ENCODE peak calls at places on chromosomes 12 and 14, in seven cellular contexts. P, R, X, T, N, G and B are unnamed samples.

GRCh38 chr12:70745066-70745465 is 107.8 kb upstream of the PTPRB start:
- DNase-seq in T (no peak), N (no peak), G (no peak), R (no peak), P (no peak), X (no peak), B (no peak)

GRCh38 chr12:16515666-16516065 is 90.3 kb downstream of the LMO3 start:
- DNase-seq in R (no peak), T (no peak), G (no peak), P (no peak), X (no peak), N (peak), B (no peak)

GRCh38 chr12:62075860-62076259 is 184.3 kb upstream of the USP15 start:
- DNase-seq in G (no peak), N (no peak), X (no peak), T (no peak), R (no peak), P (no peak), B (no peak)

GRCh38 chr14:54366726-54367707 is 29.8 kb upstream of the CDKN3 start:
- DNase-seq in N (peak), R (peak), P (peak), X (no peak), G (peak), T (peak), B (peak)

GRCh38 chr14:103144085-103144484 is 20.8 kb downstream of the TNFAIP2 start:
- DNase-seq in T (no peak), R (no peak), X (no peak), G (no peak), P (no peak), N (peak), B (peak)

GRCh38 chr14:105748204-105748578 is 221.8 kb downstream of the TMEM121 start:
- DNase-seq in X (peak), R (no peak), T (no peak), N (no peak), G (no peak), P (no peak), B (no peak)

GRCh38 chr14:69636051-69636639 is 24.7 kb downstream of the SUSD6 start:
- DNase-seq in G (peak), N (no peak), P (no peak), X (no peak), R (no peak), T (no peak), B (no peak)

GRCh38 chr12:101839324-101840283 is 8.8 kb upstream of the GNPTAB start:
- DNase-seq in P (no peak), N (peak), X (no peak), T (peak), R (peak), G (peak), B (peak)

GRCh38 chr14:67166450-67166853 is 22.8 kb upstream of the GARIN2 start:
- DNase-seq in P (no peak), G (peak), T (peak), X (no peak), N (peak), R (peak), B (peak)

GRCh38 chr14:88195676-88196075 is 127.4 kb downstream of the KCNK10 start:
- DNase-seq in N (no peak), G (no peak), X (no peak), T (no peak), P (no peak), R (no peak), B (no peak)

GRCh38 chr14:76473381-76474263 is 97.7 kb downstream of the ESRRB start:
- DNase-seq in T (peak), R (no peak), N (peak), P (no peak), G (no peak), X (no peak), B (peak)

GRCh38 chr14:54633076-54633475 is 66.1 kb downstream of the SAMD4A start:
- DNase-seq in R (no peak), P (no peak), G (no peak), N (no peak), T (no peak), X (no peak), B (no peak)

GRCh38 chr14:95213774-95214173 is 56.4 kb upstream of the DICER1 start:
- DNase-seq in R (no peak), G (no peak), X (no peak), P (no peak), N (no peak), T (no peak), B (no peak)

GRCh38 chr14:94051115-94051514 is 25.0 kb downstream of the OTUB2 start:
- DNase-seq in X (no peak), N (peak), G (no peak), P (peak), T (peak), R (peak), B (peak)
- TF ChIP-seq CTCF in X (peak), N (peak), G (peak), P (peak), T (peak), R (no peak), B (peak)

DNA sequence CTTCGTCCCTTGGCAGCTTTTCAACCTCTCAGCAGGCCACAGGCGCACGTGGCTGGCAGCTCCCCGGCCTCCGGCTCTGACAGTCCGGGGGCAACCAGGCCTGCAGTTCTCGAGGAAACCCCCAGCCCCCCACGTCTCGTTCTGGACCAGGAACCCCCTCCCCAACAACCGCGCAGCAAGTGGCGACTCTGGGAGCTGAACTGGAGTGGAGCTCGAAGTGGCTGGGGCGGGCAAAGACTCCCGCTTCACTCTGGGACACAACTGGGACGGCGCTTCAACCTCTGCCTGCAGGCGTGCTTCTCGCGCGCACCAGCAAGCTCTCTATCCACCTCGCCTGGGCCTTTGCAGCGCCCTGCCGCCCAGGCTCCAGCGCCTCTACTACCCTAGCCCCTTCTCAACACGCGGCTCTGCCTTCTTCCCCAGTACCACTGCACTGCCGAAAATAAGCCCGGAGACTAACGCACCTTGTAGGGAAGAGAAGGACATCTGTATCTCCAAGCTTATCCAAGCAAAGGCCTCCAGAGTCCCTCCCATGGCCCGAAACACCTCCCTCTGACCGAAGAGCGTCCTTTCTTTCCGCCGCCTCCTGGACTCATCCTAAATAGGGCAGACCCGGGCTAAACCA is 2.4 kb upstream of the NKX2-1 start:
- DNase-seq in R (no peak), G (peak), P (no peak), T (no peak), N (no peak), X (no peak), B (no peak)
- TF ChIP-seq CTCF in R (no peak), G (no peak), P (no peak), T (no peak), N (no peak), X (no peak), B (no peak)

GRCh38 chr12:27305673-27306504 is 26.7 kb upstream of the BMAL2 start:
- DNase-seq in G (no peak), X (no peak), P (no peak), R (no peak), T (peak), N (peak), B (peak)
- TF ChIP-seq CTCF in G (peak), X (peak), P (peak), R (peak), T (peak), N (peak), B (peak)

GRCh38 chr14:60508707-60509437 is at the start of gene SIX6:
- DNase-seq in T (no peak), G (peak), X (peak), N (peak), P (no peak), R (peak), B (peak)
- TF ChIP-seq CTCF in T (no peak), G (no peak), X (no peak), N (no peak), P (no peak), R (no peak), B (no peak)

GRCh38 chr12:106976013-106976658 is 10.8 kb downstream of the MTERF2 start:
- DNase-seq in R (no peak), N (peak), T (peak), G (no peak), X (no peak), P (no peak), B (peak)
- TF ChIP-seq CTCF in R (no peak), N (no peak), T (no peak), G (no peak), X (no peak), P (no peak), B (no peak)

GRCh38 chr12:48956279-48957140 is 777 bp downstream of the ARF3 start:
- DNase-seq in N (peak), P (peak), R (peak), X (peak), T (peak), G (peak), B (peak)
- TF ChIP-seq CTCF in N (no peak), P (no peak), R (no peak), X (no peak), T (peak), G (peak), B (peak)

GRCh38 chr12:22744197-22744596 is 119.2 kb downstream of the ETNK1 start:
- DNase-seq in X (no peak), P (no peak), R (no peak), T (no peak), G (no peak), N (no peak), B (no peak)
- TF ChIP-seq CTCF in X (no peak), P (no peak), R (no peak), T (no peak), G (no peak), N (no peak), B (no peak)

GRCh38 chr14:73173092-73173735 is 36.9 kb downstream of the PSEN1 start:
- DNase-seq in P (no peak), G (peak), N (peak), X (no peak), R (no peak), T (peak), B (peak)
- TF ChIP-seq CTCF in P (peak), G (peak), N (peak), X (peak), R (no peak), T (peak), B (peak)